ENCODE peak calls at places on chromosomes 16 and 17, in nine cellular contexts. Y, W, Q, C, E, S, H, F and U are unnamed samples.

GRCh38 chr16:66695935-66696668 is 441 bp downstream of the CMTM4 start:
- DNase-seq in F (no peak), C (no peak), E (no peak), Q (peak; percentile 4), W (no peak), H (peak; percentile 45), Y (no peak), S (no peak), U (peak; percentile 73)

GRCh38 chr16:70592106-70592571 is 54.2 kb upstream of the IL34 start:
- DNase-seq in W (peak; percentile 47), H (no peak), Y (no peak), C (no peak), E (no peak), S (no peak), F (no peak), Q (peak; percentile 71), U (peak; percentile 37)

GRCh38 chr16:29148867-29149272 is 164.0 kb downstream of the LAT start:
- DNase-seq in H (peak; percentile 41), F (peak; percentile 52), S (peak; percentile 91), E (peak; percentile 41), Y (no peak), C (peak; percentile 87), W (no peak), Q (no peak), U (no peak)

GRCh38 chr17:53516643-53517042 is 306.1 kb upstream of the KIF2B start:
- DNase-seq in Y (no peak), C (no peak), F (no peak), W (no peak), E (no peak), Q (peak; percentile 0), S (no peak), H (no peak), U (no peak)

GRCh38 chr16:75244225-75244792 is 7.1 kb downstream of the BCAR1 start:
- DNase-seq in Y (no peak), F (no peak), W (peak; percentile 46), H (peak; percentile 64), E (no peak), Q (peak; percentile 57), C (no peak), S (no peak), U (peak; percentile 45)

GRCh38 chr17:82070611-82071010 is 5.0 kb upstream of the DUS1L start:
- DNase-seq in C (no peak), W (no peak), F (no peak), Q (no peak), Y (no peak), S (no peak), H (no peak), E (no peak), U (no peak)

GRCh38 chr16:9053006-9053601 is 38.3 kb upstream of the HAPSTR1 start:
- DNase-seq in S (no peak), H (peak; percentile 30), F (no peak), Q (peak; percentile 80), C (no peak), W (peak; percentile 63), Y (peak; percentile 32), E (peak; percentile 21), U (peak; percentile 54)

GRCh38 chr16:15509051-15509592 is 74.7 kb downstream of the BMERB1 start:
- DNase-seq in Y (no peak), W (no peak), F (peak; percentile 4), Q (no peak), S (no peak), H (no peak), E (peak; percentile 11), C (no peak), U (no peak)

GRCh38 chr16:89073346-89074221 is 20.1 kb upstream of the ACSF3 start:
- DNase-seq in H (no peak), W (no peak), E (no peak), F (no peak), C (no peak), Q (no peak), Y (no peak), S (no peak), U (no peak)

GRCh38 chr17:71163121-71163812 is 957.6 kb upstream of the SOX9 start:
- DNase-seq in C (no peak), Y (no peak), S (no peak), F (no peak), H (peak; percentile 74), E (no peak), Q (peak; percentile 2), W (no peak), U (peak; percentile 55)

GRCh38 chr16:56884026-56884582 is 19.1 kb downstream of the SLC12A3 start:
- DNase-seq in S (no peak), Y (no peak), E (no peak), F (no peak), Q (no peak), H (no peak), C (no peak), W (no peak), U (no peak)

GRCh38 chr17:65489413-65490170 is 71.9 kb downstream of the AXIN2 start:
- DNase-seq in Q (no peak), H (no peak), F (no peak), Y (no peak), E (no peak), W (no peak), S (no peak), C (no peak), U (no peak)

GRCh38 chr16:10172848-10173655 is 9.2 kb downstream of the GRIN2A start:
- DNase-seq in E (no peak), C (no peak), S (no peak), F (no peak), Y (no peak), Q (no peak), W (no peak), H (no peak), U (no peak)